ENCODE peak calls at places on chromosomes 4 and X, in four cellular contexts. E is NCI-H1436 treated with DMSO at 0.1 percent for 48 hours, A is T-helper 2 cell, X is MCF 10A. D is an unnamed sample.

GRCh38 chrX:71292669-71293379 is 8.7 kb upstream of the ITGB1BP2 start:
- DNase-seq in E (no peak), A (no peak), X (no peak), D (no peak)

GRCh38 chrX:68997911-68998310 is 167.3 kb downstream of the PJA1 start:
- DNase-seq in E (no peak), A (no peak), X (peak), D (no peak)

GRCh38 chr4:36222702-36223101 is 21.6 kb downstream of the ARAP2 start:
- DNase-seq in E (no peak), A (no peak), X (no peak), D (no peak)

GRCh38 chr4:90127223-90127705 is at the start of gene CCSER1:
- DNase-seq in E (peak), A (peak), X (peak), D (no peak)

GRCh38 chr4:126057371-126057770 is 742.6 kb downstream of the FAT4 start:
- DNase-seq in E (no peak), A (no peak), X (no peak), D (no peak)

GRCh38 chr4:72899214-72899613 is 170.3 kb downstream of the COX18 start:
- DNase-seq in E (no peak), A (no peak), X (no peak), D (no peak)

GRCh38 chr4:80705311-80705710 is 325.2 kb upstream of the BMP3 start:
- DNase-seq in E (no peak), A (no peak), X (no peak), D (no peak)

GRCh38 chrX:87409113-87409841 is 108.3 kb upstream of the KLHL4 start:
- DNase-seq in E (no peak), A (no peak), X (peak), D (no peak)

GRCh38 chr4:126465341-126465740 is 1150.6 kb downstream of the FAT4 start:
- DNase-seq in E (no peak), A (no peak), X (no peak), D (no peak)

GRCh38 chrX:138771042-138771441 is 59.5 kb upstream of the FGF13 start:
- DNase-seq in E (no peak), A (no peak), X (no peak), D (no peak)

GRCh38 chr4:37793562-37793961 is 32.9 kb upstream of the PGM2 start:
- DNase-seq in E (no peak), A (peak), X (peak), D (peak)

GRCh38 chr4:85994576-85994975 is 365.3 kb downstream of the MAPK10 start:
- DNase-seq in E (no peak), A (no peak), X (no peak), D (no peak)

GRCh38 chr4:129410115-129410514 is 314.2 kb downstream of the C4orf33 start:
- DNase-seq in E (no peak), A (no peak), X (no peak), D (no peak)

GRCh38 chrX:85992811-85993229 is 54.5 kb downstream of the CHM start:
- DNase-seq in E (peak), A (no peak), X (peak), D (no peak)

D was measured in naive thymus-derived CD8-positive, alpha-beta T cell.